ENCODE peak calls at places on chromosomes 2 and 18, in nine cellular contexts. Y is fibroblast of lung, F is mammary epithelial cell, N is HCT116, X is MM.1S, P is GM23248, R is neural progenitor cell, C is H1, W is endothelial cell of umbilical vein. B is an unnamed sample.
A peak's percentile ranks its signal among the peaks of the same experiment; 100 is the strongest.

GRCh38 chr2:54457326-54458023 is 1.3 kb downstream of the SPTBN1 start:
- DNase-seq in X (peak; percentile 36), C (peak; percentile 69), Y (peak; percentile 17), N (no peak), W (peak; percentile 41), F (peak; percentile 39), P (peak; percentile 67), R (peak; percentile 69), B (peak; percentile 55)

GRCh38 chr18:7307018-7307417 is 76.1 kb downstream of the LRRC30 start:
- DNase-seq in Y (no peak), F (no peak), W (no peak), P (no peak), N (no peak), R (no peak), C (no peak), X (no peak), B (no peak)

GRCh38 chr2:45167885-45168284 is 158.6 kb upstream of the SIX2 start:
- DNase-seq in C (no peak), W (no peak), N (no peak), R (peak; percentile 30), X (no peak), F (no peak), Y (no peak), P (no peak), B (no peak)

GRCh38 chr2:94880507-94880906 is 9.3 kb downstream of the TEKT4 start:
- DNase-seq in X (no peak), P (no peak), N (no peak), W (no peak), R (no peak), Y (no peak), C (no peak), F (no peak), B (no peak)

GRCh38 chr2:164913640-164914346 is 41.5 kb downstream of the SLC38A11 start:
- DNase-seq in P (peak; percentile 56), C (no peak), R (no peak), N (no peak), W (peak; percentile 72), X (peak; percentile 59), F (peak; percentile 65), Y (peak; percentile 34), B (peak; percentile 23)

GRCh38 chr18:23752796-23753195 is 63.5 kb downstream of the LAMA3 start:
- DNase-seq in F (no peak), X (no peak), C (no peak), Y (no peak), R (peak; percentile 46), W (no peak), P (peak; percentile 21), N (no peak), B (no peak)

GRCh38 chr2:145595296-145595695 is 1075.4 kb upstream of the ZEB2 start:
- DNase-seq in Y (no peak), C (no peak), R (no peak), F (peak; percentile 21), P (peak; percentile 23), N (no peak), W (no peak), X (no peak), B (peak; percentile 13)

GRCh38 chr2:36965751-36966369 is 476 bp downstream of the STRN start:
- DNase-seq in X (peak; percentile 26), W (peak; percentile 49), C (peak; percentile 83), F (peak; percentile 12), N (no peak), P (peak; percentile 50), R (peak; percentile 88), Y (no peak), B (peak; percentile 14)

GRCh38 chr18:76374330-76375281 is 120.4 kb downstream of the ZNF516 start:
- DNase-seq in R (no peak), X (no peak), N (no peak), P (no peak), Y (no peak), C (no peak), W (no peak), F (no peak), B (no peak)

GRCh38 chr18:50218432-50219197 is 23.7 kb upstream of the MYO5B start:
- DNase-seq in X (peak; percentile 54), F (peak; percentile 33), Y (no peak), W (peak; percentile 20), P (peak; percentile 33), N (peak; percentile 33), R (peak; percentile 53), C (peak; percentile 60), B (peak; percentile 11)

GRCh38 chr2:62287895-62288589 is 92.1 kb downstream of the B3GNT2 start:
- DNase-seq in X (peak; percentile 97), N (no peak), P (peak; percentile 58), W (no peak), R (no peak), C (no peak), F (peak; percentile 90), Y (peak; percentile 58), B (peak; percentile 92)

GRCh38 chr2:101967826-101968498 is 23.8 kb upstream of the IL1R2 start:
- DNase-seq in Y (peak; percentile 76), X (no peak), W (no peak), F (no peak), R (no peak), N (no peak), C (no peak), P (peak; percentile 74), B (peak; percentile 41)

GRCh38 chr2:58569460-58570185 is 328.5 kb upstream of the FANCL start:
- DNase-seq in F (peak; percentile 19), W (no peak), N (no peak), C (no peak), P (peak; percentile 63), X (no peak), R (no peak), Y (peak; percentile 5), B (peak; percentile 69)

GRCh38 chr2:241798081-241798630 is 10.8 kb upstream of the NEU4 start:
- DNase-seq in P (no peak), C (no peak), R (no peak), W (no peak), Y (no peak), X (no peak), F (no peak), N (no peak), B (no peak)

GRCh38 chr2:124267821-124268220 is 242.7 kb downstream of the CNTNAP5 start:
- DNase-seq in P (no peak), R (no peak), W (no peak), C (no peak), X (no peak), F (no peak), N (no peak), Y (peak; percentile 70), B (no peak)

GRCh38 chr18:23502516-23503037 is 734 bp upstream of the RMC1 start:
- DNase-seq in W (no peak), N (no peak), P (no peak), Y (no peak), C (no peak), F (no peak), X (no peak), R (no peak), B (no peak)

GRCh38 chr2:108805782-108806181 is 19.2 kb downstream of the CCDC138 start:
- DNase-seq in X (no peak), C (no peak), R (no peak), W (no peak), P (no peak), Y (no peak), F (no peak), N (no peak), B (no peak)

DNA sequence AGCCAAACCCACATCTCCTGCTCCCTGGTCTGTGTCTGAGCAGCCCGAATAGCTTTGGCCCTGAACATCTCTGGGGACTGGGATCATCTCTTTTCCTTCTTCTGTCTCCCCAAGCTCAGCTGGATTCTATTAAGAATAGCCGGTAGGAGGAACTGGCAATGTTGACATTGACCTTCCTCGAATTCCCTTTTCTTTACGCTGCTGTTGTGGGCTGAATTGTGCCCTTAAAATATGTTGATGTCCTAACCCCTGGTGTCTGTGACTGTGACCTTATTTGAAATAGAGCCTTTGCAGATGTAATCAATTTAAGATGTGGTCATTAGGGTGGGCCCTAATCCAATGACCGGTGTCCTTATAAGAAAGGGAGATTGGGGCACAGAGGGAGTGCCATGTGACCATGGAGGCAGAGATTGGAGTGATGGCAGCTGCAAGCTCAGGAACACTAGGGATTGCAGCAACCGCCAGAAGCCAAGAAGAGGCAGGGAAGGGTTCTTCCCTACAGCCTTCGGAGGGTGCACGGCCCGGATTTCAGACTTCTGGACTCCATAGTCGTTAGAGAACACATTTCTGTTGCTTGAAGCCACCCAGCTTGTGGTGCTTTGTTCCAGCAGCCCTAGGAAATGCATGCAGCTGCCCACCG is 5.9 kb upstream of the SFTPB start:
- DNase-seq in C (no peak), P (no peak), Y (no peak), W (no peak), R (no peak), X (no peak), N (no peak), F (no peak), B (no peak)
- H3K4me1 ChIP-seq in C (no peaks in the 10 kb centered on the region), P (peaks cover 2% of the 10 kb centered on the region), Y (peaks cover 2% of the 10 kb centered on the region), W (peaks cover 8% of the 10 kb centered on the region), R (no peaks in the 10 kb centered on the region), X (peaks cover 1% of the 10 kb centered on the region), N (peaks cover 2% of the 10 kb centered on the region), F (no peaks in the 10 kb centered on the region), B (peaks cover 2% of the 10 kb centered on the region)

GRCh38 chr2:171317492-171318125 is 116.2 kb downstream of the METTL8 start:
- DNase-seq in F (no peak), W (no peak), P (no peak), N (no peak), X (no peak), Y (peak; percentile 11), C (peak; percentile 43), R (peak; percentile 7), B (no peak)
- H3K9ac ChIP-seq in F (no peak overlapping the region), W (no peak overlapping the region), P (no peak overlapping the region), N (no peak overlapping the region), X (no peak overlapping the region), Y (no peak overlapping the region), C (peak overlapping the region; percentile 34), R (no peak overlapping the region), B (no peak overlapping the region)

GRCh38 chr18:78974115-78974740 is 5.4 kb upstream of the SALL3 start:
- DNase-seq in P (no peak), X (no peak), N (no peak), C (peak; percentile 64), F (no peak), R (peak; percentile 62), Y (no peak), W (no peak), B (no peak)
- TF ChIP-seq EZH2 in P (no peak), X (no peak), N (no peak), C (peak; percentile 71), F (no peak), R (peak; percentile 94), Y (no peak), W (peak; percentile 25), B (peak; percentile 68)

GRCh38 chr2:105385703-105386540 is 12.9 kb downstream of the FHL2 start:
- DNase-seq in Y (no peak), W (peak; percentile 19), X (no peak), F (no peak), C (no peak), R (no peak), N (no peak), P (no peak), B (peak; percentile 70)

GRCh38 chr2:105387225-105387624 is 11.6 kb downstream of the FHL2 start:
- DNase-seq in C (no peak), F (no peak), N (no peak), Y (no peak), W (peak; percentile 59), R (no peak), X (no peak), P (peak; percentile 26), B (peak; percentile 79)

GRCh38 chr2:105383456-105383855 is 15.4 kb downstream of the FHL2 start:
- DNase-seq in C (no peak), N (no peak), X (no peak), Y (no peak), P (no peak), R (no peak), F (no peak), W (no peak), B (no peak)

GRCh38 chr2:105384216-105384615 is 14.6 kb downstream of the FHL2 start:
- DNase-seq in N (no peak), Y (no peak), W (peak; percentile 7), F (no peak), P (no peak), C (no peak), R (no peak), X (no peak), B (no peak)

GRCh38 chr2:105384861-105385260 is 14.0 kb downstream of the FHL2 start:
- DNase-seq in P (no peak), Y (no peak), N (no peak), W (no peak), X (peak; percentile 92), F (no peak), R (no peak), C (no peak), B (no peak)
- H3K4me1 ChIP-seq in P (peaks cover 53% of the 10 kb centered on the region), Y (peaks cover 27% of the 10 kb centered on the region), N (peaks cover 5% of the 10 kb centered on the region), W (peaks cover 62% of the 10 kb centered on the region), X (peaks cover 35% of the 10 kb centered on the region), F (peaks cover 43% of the 10 kb centered on the region), R (no peaks in the 10 kb centered on the region), C (no peaks in the 10 kb centered on the region), B (peaks cover 62% of the 10 kb centered on the region)